ENCODE peak calls at places on chromosomes 13 and 19, in four cellular contexts. X, N, A and H are unnamed samples.

GRCh38 chr13:99746857-99747710 is 224.5 kb downstream of the ZIC5 start:
- DNase-seq in N (no peak), X (no peak), A (no peak), H (no peak)

GRCh38 chr19:45161715-45162463 is 1.1 kb upstream of the NKPD1 start:
- DNase-seq in N (no peak), X (no peak), A (no peak), H (peak; percentile 89)

GRCh38 chr13:90732049-90732448 is 615.4 kb upstream of the MIR17HG start:
- DNase-seq in X (no peak), N (peak; percentile 3), A (no peak), H (no peak)

GRCh38 chr13:50224534-50224933 is 209.3 kb downstream of the KCNRG start:
- DNase-seq in A (no peak), X (no peak), N (no peak), H (no peak)

GRCh38 chr13:64369121-64369520 is 2861.0 kb downstream of the PCDH9 start:
- DNase-seq in A (no peak), X (no peak), N (no peak), H (no peak)

GRCh38 chr19:18588611-18589379 is at the start of gene REX1BD:
- DNase-seq in X (no peak), N (peak; percentile 78), A (peak; percentile 54), H (peak; percentile 89)

GRCh38 chr19:7863971-7864718 is 10.0 kb downstream of the PRR36 start:
- DNase-seq in A (no peak), X (no peak), N (no peak), H (no peak)

GRCh38 chr19:38452430-38453366 is 19.2 kb downstream of the RYR1 start:
- DNase-seq in N (no peak), X (no peak), A (no peak), H (peak; percentile 69)

GRCh38 chr13:99228737-99229691 is 28.4 kb downstream of the UBAC2 start:
- DNase-seq in N (peak; percentile 23), A (peak; percentile 91), X (no peak), H (peak; percentile 41)

GRCh38 chr19:30881281-30881680 is 468.0 kb downstream of the TSHZ3 start:
- DNase-seq in N (no peak), A (no peak), X (no peak), H (no peak)

GRCh38 chr19:609001-609340 is 19.3 kb downstream of the HCN2 start:
- DNase-seq in N (no peak), X (no peak), A (no peak), H (peak; percentile 89)

GRCh38 chr13:30222253-30222652 is 85.1 kb downstream of the KATNAL1 start:
- DNase-seq in X (no peak), N (no peak), A (no peak), H (no peak)

GRCh38 chr19:37361994-37362393 is 8.9 kb upstream of the ZNF527 start:
- DNase-seq in A (no peak), N (no peak), X (no peak), H (no peak)

GRCh38 chr13:106986687-106987434 is 418.9 kb upstream of the ARGLU1 start:
- DNase-seq in N (peak; percentile 14), X (no peak), A (no peak), H (no peak)

GRCh38 chr13:57739791-57740190 is 108.2 kb downstream of the PCDH17 start:
- DNase-seq in N (no peak), A (no peak), X (no peak), H (no peak)

GRCh38 chr13:107124129-107124718 is 556.3 kb upstream of the ARGLU1 start:
- DNase-seq in N (peak; percentile 18), A (no peak), X (peak; percentile 1), H (peak; percentile 21)

GRCh38 chr13:110179116-110179857 is 127.7 kb downstream of the COL4A1 start:
- DNase-seq in X (no peak), A (no peak), N (no peak), H (no peak)

GRCh38 chr19:6811906-6812305 is 39.4 kb downstream of the VAV1 start:
- DNase-seq in X (peak; percentile 56), A (peak; percentile 12), N (peak; percentile 31), H (peak; percentile 73)

GRCh38 chr19:45657520-45658163 is 10.4 kb upstream of the GIPR start:
- DNase-seq in N (peak; percentile 47), A (no peak), X (no peak), H (peak; percentile 46)

GRCh38 chr13:84658881-84659661 is 776.8 kb upstream of the SLITRK1 start:
- DNase-seq in N (no peak), A (no peak), X (no peak), H (no peak)

GRCh38 chr13:41017153-41017552 is 2.0 kb downstream of the ELF1 start:
- DNase-seq in N (no peak), X (no peak), A (no peak), H (no peak)

GRCh38 chr13:94123543-94123942 is 355.9 kb downstream of the DCT start:
- DNase-seq in X (no peak), A (no peak), N (no peak), H (no peak)

GRCh38 chr19:5147074-5147970 is 178.4 kb downstream of the KDM4B start:
- DNase-seq in X (no peak), N (no peak), A (no peak), H (no peak)

GRCh38 chr13:23960566-23961156 is 63.4 kb upstream of the C1QTNF9B start:
- DNase-seq in X (no peak), N (peak; percentile 30), A (no peak), H (no peak)

GRCh38 chr13:100721885-100722512 is 47.4 kb upstream of the TMTC4 start:
- DNase-seq in A (no peak), X (peak; percentile 28), N (peak; percentile 50), H (peak; percentile 63)

GRCh38 chr19:35449347-35450043 is 1.4 kb downstream of the FFAR2 start:
- DNase-seq in N (no peak), A (no peak), X (no peak), H (peak; percentile 37)

DNA sequence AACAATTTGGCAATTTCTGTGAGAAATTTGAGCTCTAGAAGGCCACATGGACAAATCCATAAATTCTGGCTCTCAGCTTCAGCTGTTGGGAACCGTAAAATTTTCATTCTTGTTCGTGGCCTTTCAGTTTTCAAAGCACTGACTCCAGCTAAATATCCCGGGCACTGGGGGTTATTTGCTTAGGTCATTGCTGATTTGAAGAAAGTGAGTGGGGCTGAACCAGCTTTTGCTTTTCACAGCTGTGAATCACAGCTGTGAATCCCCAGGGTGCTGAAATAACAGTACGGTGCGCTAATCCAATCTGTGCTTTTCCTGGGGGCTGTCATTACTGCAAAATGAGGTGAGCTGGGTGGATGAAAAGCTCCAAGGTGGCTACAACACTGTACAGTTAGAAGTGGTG is 23.8 kb upstream of the SERPINE3 start:
- DNase-seq in N (no peak), X (no peak), A (no peak), H (no peak)
- TF ChIP-seq PBX3 in N (no peak), X (no peak), A (no peak), H (no peak)

DNA sequence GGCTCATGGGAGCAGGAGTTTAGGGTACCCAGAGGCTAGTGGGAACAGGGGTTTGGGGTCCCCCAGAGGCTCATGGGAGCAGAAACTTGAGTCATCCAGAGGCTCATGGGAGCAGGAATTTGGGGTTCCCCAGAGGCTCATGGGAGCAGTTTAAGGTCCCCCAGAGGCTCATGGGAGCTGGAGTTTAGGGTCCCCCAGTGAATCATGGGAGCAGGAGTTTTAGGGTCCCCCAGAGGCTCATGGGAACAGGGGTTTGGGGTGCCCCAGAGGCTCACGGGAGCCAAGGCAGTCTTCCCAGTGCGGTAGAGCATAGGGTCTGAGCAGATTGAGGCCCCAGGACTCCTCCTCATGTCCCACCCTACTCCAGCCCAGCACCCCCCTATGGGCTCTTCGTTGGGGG is 8.6 kb upstream of the FLT3LG start:
- DNase-seq in X (no peak), A (no peak), N (no peak), H (no peak)
- TF ChIP-seq PBX3 in X (no peak), A (no peak), N (no peak), H (no peak)

DNA sequence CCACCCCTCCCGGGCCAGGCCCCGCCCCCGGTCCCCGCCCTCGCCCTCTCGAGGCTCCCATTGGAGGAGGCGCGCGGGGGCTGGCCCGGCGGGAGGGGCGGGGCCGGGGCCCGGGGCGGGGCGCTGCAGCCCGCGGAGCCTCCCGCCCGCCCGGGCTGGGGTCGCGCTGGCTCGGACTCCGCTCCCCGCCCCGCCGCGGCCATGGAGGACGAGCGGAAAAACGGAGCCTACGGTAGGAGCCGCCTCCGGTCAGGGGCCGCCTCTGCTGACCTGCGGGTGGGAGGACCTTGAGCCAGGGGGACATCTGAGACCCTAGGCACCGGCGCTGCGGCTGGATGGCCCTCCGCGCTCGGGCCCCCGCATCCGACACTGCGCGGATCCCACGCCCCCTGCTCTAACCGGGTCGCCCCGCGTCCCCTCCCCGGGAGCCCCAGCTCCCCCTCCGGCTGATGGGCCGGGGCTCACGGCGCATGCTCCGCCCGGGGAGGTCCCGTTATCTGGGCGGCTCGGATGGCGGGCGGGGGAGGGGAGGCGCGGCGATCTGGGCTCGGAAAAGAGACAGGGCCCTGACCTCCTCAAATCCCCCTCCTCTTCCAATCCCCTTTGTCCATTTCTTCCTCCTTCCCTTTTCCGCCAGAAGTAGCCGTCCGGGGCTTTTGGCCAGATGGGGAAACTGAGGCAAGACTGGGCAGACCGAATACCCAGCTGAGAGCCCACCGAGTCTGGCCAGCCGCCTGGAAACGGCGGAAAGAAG is 15.4 kb upstream of the AP1M2 start:
- DNase-seq in X (peak; percentile 83), N (peak; percentile 31), A (no peak), H (peak; percentile 100)
- TF ChIP-seq PBX3 in X (no peak), N (no peak), A (no peak), H (no peak)

GRCh38 chr19:42532881-42533280 is 4.6 kb upstream of the CEACAM1 start:
- DNase-seq in N (no peak), A (no peak), X (no peak), H (no peak)

GRCh38 chr19:42531313-42531712 is 3.0 kb upstream of the CEACAM1 start:
- DNase-seq in N (no peak), X (no peak), A (no peak), H (no peak)

GRCh38 chr19:42529248-42529764 is 1.0 kb upstream of the CEACAM1 start:
- DNase-seq in N (peak; percentile 78), X (peak; percentile 94), A (no peak), H (peak; percentile 77)

GRCh38 chr19:42524943-42525342 is 3.3 kb downstream of the CEACAM1 start:
- DNase-seq in X (no peak), A (no peak), N (no peak), H (no peak)

DNA sequence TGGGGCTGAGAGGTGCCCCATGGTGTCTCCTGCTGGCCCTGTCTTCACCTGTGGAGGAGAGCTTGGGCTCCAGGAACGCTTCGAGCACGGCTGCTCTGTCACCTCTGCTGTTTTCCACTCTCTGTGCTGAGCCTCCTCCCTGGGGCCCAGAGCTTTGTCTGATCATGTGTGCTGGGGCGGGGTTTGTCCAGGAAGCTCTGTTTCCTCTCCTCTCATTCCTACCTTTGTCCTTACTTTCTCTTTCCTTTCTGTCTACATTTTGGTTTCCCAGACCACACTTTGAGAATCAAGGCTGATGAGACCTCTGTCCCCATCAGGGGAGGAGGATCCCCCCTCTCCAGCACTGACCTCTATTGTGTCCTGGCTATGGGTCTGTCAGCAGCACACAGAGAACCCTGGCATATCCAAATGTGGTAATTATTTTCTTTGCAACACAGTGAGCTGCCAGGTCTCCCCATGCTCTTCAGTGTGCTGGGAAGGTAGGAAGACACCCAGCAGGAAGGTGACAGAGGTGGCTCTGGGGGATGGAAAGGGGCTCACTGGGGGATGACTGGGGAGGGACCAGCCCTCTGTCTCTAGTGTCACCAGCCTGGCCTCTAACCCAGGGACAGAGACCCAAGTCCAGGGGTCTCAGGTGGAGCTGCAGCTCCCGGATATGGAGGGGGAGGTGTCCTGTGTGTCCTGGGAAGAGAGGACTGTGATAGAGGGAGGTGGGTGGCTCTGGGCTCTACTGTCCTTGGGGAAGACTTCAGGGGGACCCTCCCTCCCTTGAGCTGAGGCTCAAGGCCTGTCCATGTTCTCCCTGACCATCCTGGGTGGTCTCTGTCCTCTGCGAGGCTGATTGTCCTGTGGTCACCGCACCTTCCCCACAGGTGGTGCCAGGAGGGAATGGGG is at the start of gene CEACAM1:
- DNase-seq in X (no peak), A (no peak), N (peak; percentile 75), H (no peak)
- TF ChIP-seq PBX3 in X (no peak), A (no peak), N (no peak), H (no peak)